ENCODE peak calls at places on chromosomes 4 and X, in seven cellular contexts. G, K, N, S, D, M and C are unnamed samples. For H3K4me1, the result is how much of the 10 kb centered on the place peaks cover.

GRCh38 chrX:48835524-48836329 is at the start of gene PCSK1N:
- DNase-seq in G (no peak), K (peak), N (peak), S (no peak), D (peak), M (no peak), C (no peak)

GRCh38 chr4:56752985-56753384 is 68.5 kb downstream of the SPINK2 start:
- DNase-seq in G (no peak), K (no peak), N (no peak), S (no peak), D (peak), M (no peak), C (peak)

GRCh38 chr4:154939851-154940250 is 158.8 kb downstream of the RBM46 start:
- DNase-seq in G (no peak), K (no peak), N (no peak), S (no peak), D (no peak), M (no peak), C (no peak)

GRCh38 chr4:136036744-136037143 is 1495.5 kb downstream of the PCDH18 start:
- DNase-seq in G (no peak), K (peak), N (no peak), S (no peak), D (peak), M (peak), C (no peak)

GRCh38 chr4:175127314-175127713 is 209.2 kb downstream of the ADAM29 start:
- DNase-seq in G (no peak), K (peak), N (no peak), S (no peak), D (peak), M (peak), C (no peak)

GRCh38 chr4:169286562-169287301 is 16.0 kb upstream of the SH3RF1 start:
- DNase-seq in G (no peak), K (peak), N (no peak), S (no peak), D (no peak), M (peak), C (no peak)

GRCh38 chrX:134528936-134529335 is 69.0 kb downstream of the HPRT1 start:
- DNase-seq in G (no peak), K (no peak), N (no peak), S (no peak), D (no peak), M (no peak), C (no peak)

GRCh38 chrX:27555514-27555913 is 34.6 kb upstream of the DCAF8L2 start:
- DNase-seq in G (no peak), K (peak), N (no peak), S (no peak), D (peak), M (peak), C (no peak)

GRCh38 chr4:151045907-151046306 is 30.8 kb upstream of the LRBA start:
- DNase-seq in G (no peak), K (no peak), N (peak), S (no peak), D (peak), M (no peak), C (peak)

GRCh38 chrX:8849462-8849861 is 48.3 kb upstream of the FAM9A start:
- DNase-seq in G (no peak), K (no peak), N (no peak), S (no peak), D (peak), M (peak), C (no peak)

GRCh38 chrX:50871922-50872453 is 38.5 kb upstream of the BMP15 start:
- DNase-seq in G (no peak), K (no peak), N (no peak), S (no peak), D (no peak), M (no peak), C (no peak)

GRCh38 chr4:168059251-168059650 is 33.1 kb upstream of the ANXA10 start:
- DNase-seq in G (no peak), K (peak), N (no peak), S (no peak), D (peak), M (peak), C (no peak)

GRCh38 chr4:84483738-84484137 is 15.4 kb downstream of the NKX6-1 start:
- DNase-seq in G (no peak), K (no peak), N (peak), S (no peak), D (no peak), M (no peak), C (no peak)

GRCh38 chrX:41733939-41734338 is 10.0 kb downstream of the GPR82 start:
- DNase-seq in G (no peak), K (peak), N (no peak), S (no peak), D (no peak), M (no peak), C (no peak)

GRCh38 chr4:125801373-125801772 is 486.6 kb downstream of the FAT4 start:
- DNase-seq in G (no peak), K (no peak), N (no peak), S (no peak), D (no peak), M (peak), C (no peak)

DNA sequence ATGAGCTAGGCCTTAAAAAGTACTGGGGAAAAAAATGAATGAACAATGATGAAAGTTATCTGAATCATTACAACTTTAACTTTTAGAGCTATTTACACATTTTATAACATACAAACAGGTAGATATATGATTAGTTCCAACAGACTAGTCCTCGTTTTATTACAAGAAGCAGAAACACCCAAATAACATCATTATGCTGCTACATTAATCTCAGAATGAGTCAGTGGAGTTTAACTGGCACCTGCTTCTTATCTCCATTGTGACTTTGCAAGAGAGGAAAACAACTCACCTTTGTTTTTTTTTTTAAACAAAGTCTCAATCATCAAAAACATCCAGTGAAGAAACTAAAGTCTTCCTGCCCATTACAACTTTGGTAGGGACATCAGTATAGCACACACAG is 15.2 kb downstream of the ATP8A1 start:
- DNase-seq in G (no peak), K (no peak), N (no peak), S (no peak), D (no peak), M (no peak), C (no peak)
- H3K4me1 ChIP-seq in G (under half), K (under half), N (under half), S (under half), D (under half), M (under half), C (under half)

GRCh38 chrX:143570747-143571146 is 53.5 kb upstream of the SPANXN3 start:
- DNase-seq in G (no peak), K (no peak), N (no peak), S (no peak), D (no peak), M (no peak), C (no peak)

GRCh38 chrX:143568467-143568866 is 51.2 kb upstream of the SPANXN3 start:
- DNase-seq in G (no peak), K (no peak), N (no peak), S (no peak), D (no peak), M (no peak), C (no peak)

GRCh38 chrX:143571521-143571920 is 54.2 kb upstream of the SPANXN3 start:
- DNase-seq in G (no peak), K (no peak), N (no peak), S (no peak), D (peak), M (no peak), C (no peak)
- H3K4me1 ChIP-seq in G (under half), K (under half), N (under half), S (under half), D (under half), M (under half), C (under half)

DNA sequence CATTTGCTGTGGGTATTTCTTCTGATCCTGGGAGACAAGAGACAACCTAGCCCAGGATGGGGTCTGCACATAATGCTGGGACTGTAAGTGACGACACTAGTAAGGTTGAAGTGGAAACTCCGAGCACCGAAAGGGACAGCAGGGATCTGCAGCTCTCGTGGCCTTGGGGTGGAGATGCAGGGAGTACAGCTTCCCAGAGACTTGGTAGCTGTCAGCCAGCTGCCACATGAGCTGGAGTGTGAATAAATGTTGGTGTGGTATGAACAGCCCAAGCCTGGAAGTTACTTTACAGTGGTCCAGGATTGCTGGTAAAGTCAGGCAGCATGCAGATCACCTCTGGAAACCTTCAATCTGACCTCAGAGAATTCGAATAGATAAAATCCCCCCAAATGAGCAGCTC is 97.6 kb downstream of the FAM193A start:
- DNase-seq in G (no peak), K (no peak), N (no peak), S (no peak), D (no peak), M (no peak), C (no peak)
- H3K4me1 ChIP-seq in G (under half), K (under half), N (under half), S (under half), D (under half), M (under half), C (under half)

DNA sequence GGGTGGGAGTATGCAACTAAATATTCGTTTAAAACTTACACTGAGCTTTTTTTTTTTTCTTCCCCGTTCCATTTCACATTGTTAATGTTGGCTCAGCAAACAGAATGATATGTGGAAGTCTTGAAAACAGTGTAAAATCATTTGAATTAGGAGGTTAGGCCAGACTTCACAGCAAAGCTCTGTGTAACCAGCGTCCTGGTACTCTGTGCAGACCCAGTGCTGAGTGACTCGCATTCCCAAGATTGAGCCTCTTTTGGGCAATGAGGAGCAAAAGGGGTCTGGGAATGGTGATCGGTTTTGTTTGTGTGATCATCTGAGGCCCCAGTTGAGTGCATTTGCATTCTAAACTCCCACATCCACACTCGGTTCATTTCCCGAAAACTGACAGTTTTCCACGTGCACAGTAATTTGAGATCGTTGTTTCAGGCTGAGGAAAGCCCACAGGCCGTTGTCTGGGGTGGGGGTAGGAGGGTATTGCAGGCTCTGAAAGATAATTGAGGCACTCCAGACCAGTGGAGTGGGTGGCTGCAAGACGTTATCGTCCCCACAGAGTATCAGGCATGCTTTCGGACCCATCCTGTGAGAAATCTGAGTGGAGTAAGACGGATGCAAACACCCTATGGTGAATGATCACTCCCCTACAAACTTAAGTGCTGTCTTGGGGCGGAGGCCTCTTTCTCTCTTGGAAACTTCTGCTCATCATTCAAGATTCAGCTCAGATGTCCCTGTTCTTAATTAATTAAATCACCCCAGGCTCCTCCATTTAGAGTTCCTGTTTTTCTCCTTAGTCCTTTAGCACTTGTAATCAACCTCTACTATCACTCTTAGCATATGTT is 96.0 kb downstream of the AFF1 start:
- DNase-seq in G (no peak), K (no peak), N (no peak), S (no peak), D (no peak), M (peak), C (no peak)
- H3K4me1 ChIP-seq in G (half or more), K (under half), N (under half), S (under half), D (under half), M (under half), C (under half)

GRCh38 chr4:80268936-80269335 is 2.5 kb downstream of the FGF5 start:
- DNase-seq in G (no peak), K (no peak), N (no peak), S (no peak), D (no peak), M (no peak), C (no peak)
- H3K4me1 ChIP-seq in G (under half), K (under half), N (under half), S (under half), D (under half), M (under half), C (under half)

GRCh38 chr4:184849184-184849583 is 23.4 kb upstream of the ACSL1 start:
- DNase-seq in G (no peak), K (no peak), N (no peak), S (no peak), D (no peak), M (no peak), C (no peak)
- H3K4me1 ChIP-seq in G (under half), K (under half), N (under half), S (under half), D (under half), M (under half), C (under half)

GRCh38 chr4:20262221-20262620 is 10.5 kb downstream of the SLIT2 start:
- DNase-seq in G (no peak), K (no peak), N (no peak), S (no peak), D (peak), M (no peak), C (no peak)
- H3K4me1 ChIP-seq in G (under half), K (under half), N (under half), S (under half), D (half or more), M (under half), C (under half)

DNA sequence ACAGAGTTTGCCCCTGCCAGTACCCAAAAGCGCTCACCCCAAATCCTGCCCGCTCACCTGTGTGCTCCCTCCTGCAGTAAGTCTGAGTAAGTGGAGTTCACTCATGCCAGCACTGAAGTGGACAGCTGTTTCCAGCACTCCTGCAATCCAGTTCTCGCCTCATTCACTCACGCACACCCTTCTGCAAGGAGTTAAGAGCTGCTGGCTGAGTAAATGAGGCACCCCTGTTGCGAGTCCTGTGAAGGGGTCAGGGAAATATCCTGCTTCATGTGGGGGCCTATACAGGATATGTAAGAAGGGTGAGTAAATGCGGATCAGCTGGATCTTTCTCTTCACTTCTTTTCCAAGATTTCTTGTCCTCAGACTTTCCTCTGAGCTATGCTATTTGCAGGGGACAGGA is 23.5 kb downstream of the CXCL8 start:
- DNase-seq in G (no peak), K (no peak), N (no peak), S (no peak), D (no peak), M (no peak), C (no peak)
- H3K4me1 ChIP-seq in G (under half), K (under half), N (under half), S (under half), D (under half), M (under half), C (under half)

GRCh38 chr4:119040711-119041185 is 94.9 kb upstream of the MYOZ2 start:
- DNase-seq in G (no peak), K (peak), N (peak), S (no peak), D (peak), M (peak), C (no peak)

GRCh38 chr4:119039160-119039559 is 96.5 kb upstream of the MYOZ2 start:
- DNase-seq in G (no peak), K (no peak), N (no peak), S (no peak), D (no peak), M (no peak), C (no peak)

GRCh38 chr4:119041951-119042560 is 93.6 kb upstream of the MYOZ2 start:
- DNase-seq in G (no peak), K (peak), N (peak), S (peak), D (peak), M (peak), C (peak)

GRCh38 chr4:119039779-119040178 is 95.9 kb upstream of the MYOZ2 start:
- DNase-seq in G (no peak), K (no peak), N (peak), S (no peak), D (no peak), M (no peak), C (no peak)

GRCh38 chr4:119040261-119040660 is 95.4 kb upstream of the MYOZ2 start:
- DNase-seq in G (no peak), K (no peak), N (no peak), S (no peak), D (no peak), M (no peak), C (no peak)
- H3K4me1 ChIP-seq in G (under half), K (under half), N (under half), S (under half), D (under half), M (under half), C (under half)

GRCh38 chr4:10093273-10093621 is 23.4 kb downstream of the WDR1 start:
- DNase-seq in G (no peak), K (no peak), N (no peak), S (no peak), D (no peak), M (no peak), C (no peak)

GRCh38 chr4:10095296-10095991 is 21.2 kb downstream of the WDR1 start:
- DNase-seq in G (no peak), K (no peak), N (no peak), S (no peak), D (peak), M (no peak), C (no peak)

GRCh38 chr4:10092481-10093272 is 23.9 kb downstream of the WDR1 start:
- DNase-seq in G (no peak), K (no peak), N (no peak), S (no peak), D (no peak), M (no peak), C (no peak)

GRCh38 chr4:10094841-10095240 is 21.8 kb downstream of the WDR1 start:
- DNase-seq in G (no peak), K (no peak), N (no peak), S (no peak), D (no peak), M (no peak), C (no peak)

DNA sequence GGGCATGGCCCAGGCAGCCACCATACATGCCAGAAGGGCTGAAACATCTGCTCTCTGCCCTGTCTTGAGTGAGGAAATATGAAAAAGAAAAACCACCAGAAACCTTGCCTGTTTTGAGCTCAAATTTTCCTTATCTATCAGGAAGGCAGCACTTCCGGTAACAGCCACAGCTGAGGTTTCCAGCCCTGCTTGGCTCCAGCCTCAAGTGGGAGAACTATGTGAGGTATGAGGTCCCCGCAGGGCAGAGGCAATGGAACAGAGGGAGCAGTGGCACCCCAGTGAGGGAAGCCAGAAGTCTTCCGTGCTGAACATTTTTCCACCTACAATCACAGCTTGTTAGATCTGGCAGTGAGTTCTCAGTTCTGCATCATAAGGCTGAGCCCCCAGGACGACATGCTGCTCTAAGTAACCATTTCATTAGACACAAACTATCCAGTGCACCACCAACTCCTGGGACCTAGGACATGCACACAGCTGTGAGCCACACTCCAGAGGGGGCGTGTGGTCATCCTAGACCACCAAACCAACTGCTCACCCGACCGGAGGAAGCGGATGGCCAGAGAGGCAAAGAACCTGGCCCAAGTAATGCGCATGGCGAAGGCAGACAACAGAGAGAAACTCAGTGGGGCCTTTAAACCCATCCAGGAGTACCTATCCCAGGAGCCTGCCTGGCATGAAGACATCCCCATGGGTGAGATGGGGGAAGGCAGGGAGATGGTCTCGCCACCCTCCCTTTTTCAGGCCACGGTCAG is 22.6 kb downstream of the WDR1 start:
- DNase-seq in G (no peak), K (peak), N (no peak), S (peak), D (no peak), M (peak), C (no peak)
- H3K4me1 ChIP-seq in G (half or more), K (half or more), N (under half), S (half or more), D (under half), M (half or more), C (under half)